ENCODE peak calls at places on chromosomes 12 and 14, in five cellular contexts. E is left lung, Z is stomach, H is cardiac fibroblast, V is Caco-2. U is an unnamed sample.

GRCh38 chr12:19800884-19801283 is 361.6 kb downstream of the AEBP2 start:
- DNase-seq in E (no peak), Z (no peak), H (peak), V (no peak), U (no peak)

GRCh38 chr14:95364481-95365209 is 44.9 kb upstream of the CLMN start:
- DNase-seq in E (no peak), Z (no peak), H (no peak), V (no peak), U (no peak)

GRCh38 chr14:94322648-94323570 is at the start of gene SERPINA6:
- DNase-seq in E (no peak), Z (no peak), H (peak), V (no peak), U (peak)

GRCh38 chr12:86623267-86623666 is 367.1 kb upstream of the MGAT4C start:
- DNase-seq in E (no peak), Z (no peak), H (no peak), V (no peak), U (no peak)

GRCh38 chr14:104280902-104281767 is 142.7 kb downstream of the KIF26A start:
- DNase-seq in E (peak), Z (peak), H (no peak), V (no peak), U (no peak)

GRCh38 chr12:42326466-42327226 is 679 bp downstream of the PPHLN1 start:
- DNase-seq in E (no peak), Z (no peak), H (peak), V (no peak), U (peak)

GRCh38 chr14:52730708-52731111 is 744 bp downstream of the STYX start:
- DNase-seq in E (no peak), Z (no peak), H (peak), V (no peak), U (no peak)

GRCh38 chr12:121678305-121678704 is 8.9 kb upstream of the MORN3 start:
- DNase-seq in E (no peak), Z (no peak), H (no peak), V (no peak), U (no peak)

GRCh38 chr14:102486513-102487203 is 22.9 kb downstream of the ANKRD9 start:
- DNase-seq in E (no peak), Z (no peak), H (no peak), V (no peak), U (no peak)

GRCh38 chr12:27906658-27907473 is 65.7 kb downstream of the PTHLH start:
- DNase-seq in E (no peak), Z (no peak), H (no peak), V (no peak), U (no peak)

GRCh38 chr12:45725631-45726593 is 3.6 kb upstream of the ARID2 start:
- DNase-seq in E (no peak), Z (no peak), H (peak), V (peak), U (no peak)

GRCh38 chr12:115776399-115776798 is 501.1 kb downstream of the MED13L start:
- DNase-seq in E (no peak), Z (no peak), H (no peak), V (no peak), U (no peak)

GRCh38 chr14:74501135-74501614 is 7.6 kb downstream of the ISCA2 start:
- DNase-seq in E (no peak), Z (peak), H (peak), V (peak), U (peak)
- TF ChIP-seq CTCF in E (peak), Z (peak), H (peak), V (peak), U (peak)

DNA sequence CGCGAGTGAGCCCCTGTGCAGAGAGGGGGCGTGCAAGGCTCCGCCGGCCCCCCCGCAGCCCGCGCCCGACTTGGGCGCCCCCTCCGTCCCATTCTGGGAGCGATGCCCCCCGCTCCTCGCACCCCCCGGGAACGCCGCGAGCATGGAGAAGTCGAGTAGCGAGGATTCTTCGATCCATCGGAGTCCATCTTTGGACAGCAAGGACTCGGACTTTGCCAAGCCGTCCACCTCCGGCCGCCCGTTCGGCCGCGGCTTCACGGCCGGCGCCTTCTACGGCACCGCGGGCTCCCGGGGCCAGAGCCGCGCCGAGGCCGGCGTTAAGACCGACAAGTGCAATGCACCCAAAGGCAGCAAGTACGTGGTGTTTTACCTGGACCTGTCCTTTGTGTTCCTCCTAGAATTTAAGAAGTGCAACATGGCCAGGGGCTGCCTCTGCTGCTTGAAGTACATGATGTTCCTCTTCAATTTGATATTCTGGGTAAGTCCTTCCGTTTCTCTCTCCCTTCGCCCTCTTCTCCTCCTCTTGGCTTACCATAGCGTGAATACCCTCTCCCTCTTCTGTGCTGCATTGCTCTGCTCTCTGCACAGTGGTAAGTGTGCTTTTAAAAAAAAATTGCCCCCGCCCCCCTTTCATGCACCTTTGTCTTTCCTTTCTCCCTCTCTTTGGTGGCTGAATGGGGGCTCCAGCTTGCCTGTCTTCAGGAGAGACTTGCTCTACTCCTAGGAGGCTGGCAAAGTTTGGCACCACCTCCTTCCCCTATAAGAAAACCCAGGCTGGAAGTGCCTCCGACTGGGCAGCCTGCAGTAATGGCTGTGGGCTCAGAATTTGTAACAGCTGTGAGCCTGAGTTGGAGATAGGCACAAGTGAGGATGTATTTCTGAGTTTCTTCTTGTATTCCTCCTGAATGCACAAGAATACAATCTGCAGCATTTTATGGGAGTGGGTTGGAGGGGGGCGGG is 123.9 kb downstream of the TSPAN9 start:
- DNase-seq in E (no peak), Z (no peak), H (no peak), V (peak), U (no peak)
- TF ChIP-seq CTCF in E (no peak), Z (no peak), H (no peak), V (peak), U (peak)

GRCh38 chr12:3670083-3670620 is 82.8 kb downstream of the CRACR2A start:
- DNase-seq in E (no peak), Z (no peak), H (no peak), V (no peak), U (no peak)

GRCh38 chr12:3669594-3669993 is 83.3 kb downstream of the CRACR2A start:
- DNase-seq in E (no peak), Z (no peak), H (no peak), V (no peak), U (no peak)

GRCh38 chr12:3668479-3669165 is 84.3 kb downstream of the CRACR2A start:
- DNase-seq in E (no peak), Z (no peak), H (no peak), V (no peak), U (no peak)

GRCh38 chr12:3671330-3672112 is 81.4 kb downstream of the CRACR2A start:
- DNase-seq in E (no peak), Z (no peak), H (no peak), V (no peak), U (no peak)

GRCh38 chr12:3667485-3667884 is 85.4 kb downstream of the CRACR2A start:
- DNase-seq in E (no peak), Z (no peak), H (no peak), V (no peak), U (no peak)
- TF ChIP-seq CTCF in E (no peak), Z (no peak), H (no peak), V (peak), U (no peak)

DNA sequence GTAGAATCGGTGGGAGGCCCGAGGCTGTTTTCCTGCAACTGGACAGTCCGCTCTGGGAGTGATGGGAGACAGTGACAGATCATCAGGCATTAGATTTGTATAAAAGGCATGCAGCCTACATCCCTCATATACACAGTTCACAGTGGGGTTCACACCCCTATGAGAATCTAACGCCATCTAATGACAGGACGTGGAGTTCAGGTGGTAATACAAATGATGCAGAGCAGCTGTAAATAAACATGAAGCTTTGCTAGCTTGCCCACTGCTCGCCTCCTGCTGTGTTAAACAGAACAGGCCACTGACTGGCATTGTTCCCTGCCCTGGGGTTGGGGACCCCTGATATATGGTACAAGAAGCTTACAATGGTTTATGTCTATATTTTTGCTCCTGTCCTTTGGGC is 179.0 kb downstream of the LRFN5 start:
- DNase-seq in E (no peak), Z (no peak), H (peak), V (no peak), U (no peak)
- TF ChIP-seq CTCF in E (no peak), Z (no peak), H (no peak), V (no peak), U (no peak)

DNA sequence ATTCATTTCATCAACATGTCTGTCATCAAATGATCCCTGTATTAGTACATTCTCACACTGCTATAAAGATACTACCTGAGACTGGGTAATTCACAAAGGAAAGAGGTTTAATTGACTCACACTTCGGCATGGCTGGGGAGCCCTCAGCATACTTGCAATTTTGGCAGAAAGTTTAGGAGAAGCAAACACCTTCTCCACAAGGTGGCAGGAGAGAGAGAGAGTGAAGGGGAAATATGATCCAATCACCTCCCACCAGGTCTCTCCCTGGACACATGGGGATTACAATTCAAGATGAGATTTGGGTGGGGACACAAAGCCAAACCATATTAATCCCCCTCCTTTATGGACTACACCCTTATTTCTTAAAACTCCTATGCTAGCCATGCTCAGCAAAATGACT is 932.2 kb downstream of the FLRT2 start:
- DNase-seq in E (no peak), Z (no peak), H (peak), V (peak), U (no peak)
- TF ChIP-seq CTCF in E (no peak), Z (peak), H (peak), V (peak), U (peak)